ENCODE peak calls at places on chromosomes 2 and 18, in four cellular contexts. F is PC-9, Q is pancreas, U is A549. R is an unnamed sample. For H3K4me1, the result is how much of the 10 kb centered on the place peaks cover.

GRCh38 chr2:110157153-110157793 is 41.7 kb upstream of the MALL start:
- DNase-seq in F (peak), Q (no peak), U (peak), R (peak)

GRCh38 chr18:79404567-79404910 is 8.8 kb downstream of the NFATC1 start:
- DNase-seq in F (no peak), Q (no peak), U (no peak), R (no peak)

GRCh38 chr2:240360645-240361475 is 74.6 kb upstream of the GPC1 start:
- DNase-seq in F (no peak), Q (no peak), U (no peak), R (no peak)

GRCh38 chr2:47269316-47270232 is 114.5 kb upstream of the STPG4 start:
- DNase-seq in F (peak), Q (no peak), U (peak), R (peak)

GRCh38 chr2:25698752-25699151 is 25.4 kb upstream of the DTNB start:
- DNase-seq in F (peak), Q (no peak), U (no peak), R (no peak)

GRCh38 chr2:231780123-231780908 is 766 bp downstream of the PDE6D start:
- DNase-seq in F (no peak), Q (peak), U (no peak), R (no peak)

GRCh38 chr2:63668464-63668863 is 79.7 kb downstream of the MDH1 start:
- DNase-seq in F (no peak), Q (no peak), U (no peak), R (no peak)

GRCh38 chr2:127220102-127220806 is at the start of gene CYP27C1:
- DNase-seq in F (peak), Q (no peak), U (no peak), R (no peak)

GRCh38 chr2:200040251-200040650 is 84.9 kb downstream of the MAIP1 start:
- DNase-seq in F (no peak), Q (no peak), U (no peak), R (no peak)

GRCh38 chr2:58475756-58476155 is 234.6 kb upstream of the FANCL start:
- DNase-seq in F (no peak), Q (no peak), U (no peak), R (no peak)

DNA sequence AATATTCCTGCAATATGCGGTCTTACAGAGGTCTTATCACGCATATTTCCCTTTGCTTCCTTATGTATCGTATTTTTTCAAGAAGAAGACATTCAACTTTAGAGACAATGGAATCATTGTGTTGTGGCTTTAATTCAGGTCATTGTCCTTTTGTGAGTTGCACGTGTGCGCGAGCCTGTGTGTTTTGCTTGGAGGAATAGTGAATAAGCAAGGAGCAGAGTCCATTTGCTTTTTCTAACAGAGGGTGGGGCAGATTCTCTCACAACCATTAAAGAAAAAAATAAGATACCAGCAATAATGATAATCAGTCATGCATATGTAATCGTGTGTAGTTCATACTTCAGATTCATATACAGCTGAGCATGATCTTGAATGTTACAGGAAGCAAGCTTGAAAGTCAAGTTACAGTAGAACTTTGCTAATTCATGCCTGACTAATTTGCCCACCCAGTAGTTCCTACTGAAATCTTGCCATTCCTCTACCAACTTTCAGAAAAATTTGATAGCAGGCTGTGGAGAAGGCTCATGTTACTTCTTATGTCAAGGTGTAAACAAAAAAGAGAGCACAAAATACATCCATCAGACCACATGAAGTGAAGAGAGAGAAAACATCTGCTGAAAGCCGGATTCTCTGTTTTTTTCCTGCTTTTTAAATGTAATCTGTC is 243.7 kb downstream of the NEDD4L start:
- DNase-seq in F (no peak), Q (no peak), U (peak), R (peak)
- H3K27ac ChIP-seq in F (peak), Q (peak), U (peak), R (peak)

DNA sequence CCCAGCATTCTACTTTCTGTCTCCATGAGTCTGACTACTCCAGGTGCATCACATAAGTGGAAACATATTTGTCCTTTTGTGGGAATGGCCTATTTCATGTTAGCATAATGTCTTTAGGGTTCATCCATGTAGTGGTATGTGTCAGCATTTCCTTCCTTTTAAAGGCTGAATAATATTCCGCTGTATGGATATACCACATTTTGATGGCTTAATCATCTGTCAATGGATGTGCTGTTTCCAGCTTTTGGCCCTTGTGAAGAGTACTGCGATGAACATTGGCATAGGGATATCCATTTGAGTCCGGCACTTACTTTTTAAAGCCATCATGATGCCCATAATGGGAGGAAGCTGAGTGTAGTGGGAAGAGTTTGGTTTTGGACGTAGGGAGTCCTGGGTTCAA is 6.4 kb upstream of the ITGB6 start:
- DNase-seq in F (no peak), Q (no peak), U (no peak), R (no peak)
- H3K4me1 ChIP-seq in F (half or more), Q (under half), U (half or more), R (half or more)

DNA sequence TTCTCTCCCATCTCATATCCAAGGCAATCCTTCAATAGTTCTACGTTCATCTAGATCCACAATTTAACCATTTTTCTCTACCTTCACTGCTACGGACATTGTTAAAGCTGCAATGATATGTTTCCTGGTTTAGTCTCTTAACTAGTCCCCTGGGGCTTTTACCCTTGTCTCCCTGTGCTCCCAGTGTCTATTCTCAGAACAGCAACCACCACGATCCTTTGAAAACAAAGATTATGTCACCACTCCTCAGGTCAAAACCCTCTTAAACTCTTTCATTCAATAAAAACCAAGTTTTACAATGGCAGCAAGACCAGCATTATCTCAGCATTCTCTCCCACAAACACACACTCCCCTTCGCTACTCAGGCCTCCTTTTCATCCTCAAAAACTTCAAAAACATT is 298.2 kb upstream of the CHST9 start:
- DNase-seq in F (no peak), Q (no peak), U (no peak), R (no peak)
- H3K4me3 ChIP-seq in F (no peak), Q (no peak), U (no peak), R (no peak)

GRCh38 chr2:186531257-186531775 is 45.3 kb downstream of the ZC3H15 start:
- DNase-seq in F (no peak), Q (no peak), U (no peak), R (no peak)

GRCh38 chr2:186530314-186530713 is 44.3 kb downstream of the ZC3H15 start:
- DNase-seq in F (no peak), Q (no peak), U (no peak), R (no peak)

GRCh38 chr2:186534406-186534805 is 48.3 kb downstream of the ZC3H15 start:
- DNase-seq in F (no peak), Q (no peak), U (no peak), R (no peak)

GRCh38 chr2:186533717-186534116 is 47.7 kb downstream of the ZC3H15 start:
- DNase-seq in F (no peak), Q (no peak), U (no peak), R (no peak)

DNA sequence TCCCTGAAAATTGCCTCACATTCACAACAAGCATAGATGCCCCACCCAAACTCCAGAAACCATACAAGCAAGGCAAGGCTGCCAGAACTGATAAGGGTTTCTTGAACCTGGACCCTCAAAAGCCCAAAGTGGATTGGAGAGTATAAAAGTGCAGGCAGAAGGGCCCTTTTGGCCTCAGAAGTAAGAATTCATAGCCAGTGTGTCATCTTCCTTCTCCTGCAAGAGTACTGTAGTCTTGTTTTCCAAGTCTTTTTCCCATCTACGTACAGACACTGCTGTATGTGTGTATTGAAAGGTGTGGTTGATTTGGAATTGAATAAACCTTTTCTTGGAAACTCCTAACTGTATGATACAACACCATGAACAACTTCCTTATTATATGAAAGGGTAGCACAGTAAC is 46.8 kb downstream of the ZC3H15 start:
- DNase-seq in F (no peak), Q (no peak), U (peak), R (no peak)
- H3K27ac ChIP-seq in F (no peak), Q (no peak), U (peak), R (no peak)

GRCh38 chr2:9103663-9104277 is 100.3 kb upstream of the MBOAT2 start:
- DNase-seq in F (peak), Q (no peak), U (no peak), R (no peak)
- H3K4me1 ChIP-seq in F (half or more), Q (under half), U (under half), R (under half)